ENCODE peak calls at places on chromosomes 6 and 20, in eight cellular contexts. S, P, M, X, H, L, T and J are unnamed samples.

GRCh38 chr6:4319992-4320683 is 184.8 kb upstream of the ECI2 start:
- DNase-seq in S (peak), P (no peak), M (peak), X (peak), H (no peak), L (peak), T (peak), J (no peak)

GRCh38 chr20:6811262-6811661 is 43.8 kb downstream of the BMP2 start:
- DNase-seq in S (peak), P (no peak), M (no peak), X (no peak), H (no peak), L (no peak), T (no peak), J (no peak)

GRCh38 chr20:44745560-44746366 is at the start of gene KCNK15:
- DNase-seq in S (peak), P (no peak), M (no peak), X (no peak), H (no peak), L (no peak), T (peak), J (no peak)

GRCh38 chr6:21506126-21506525 is 87.4 kb upstream of the SOX4 start:
- DNase-seq in S (no peak), P (no peak), M (no peak), X (no peak), H (no peak), L (no peak), T (no peak), J (no peak)

GRCh38 chr6:37576336-37576737 is 76.6 kb upstream of the CCDC167 start:
- DNase-seq in S (no peak), P (peak), M (no peak), X (peak), H (no peak), L (no peak), T (no peak), J (peak)

GRCh38 chr6:3229566-3230274 is 2.3 kb upstream of the TUBB2B start:
- DNase-seq in S (no peak), P (no peak), M (no peak), X (no peak), H (no peak), L (no peak), T (no peak), J (no peak)

GRCh38 chr6:701696-702479 is 8.9 kb upstream of the EXOC2 start:
- DNase-seq in S (no peak), P (no peak), M (no peak), X (no peak), H (no peak), L (no peak), T (no peak), J (no peak)

GRCh38 chr20:50285376-50286173 is 94.9 kb downstream of the CEBPB start:
- DNase-seq in S (peak), P (peak), M (no peak), X (peak), H (no peak), L (no peak), T (no peak), J (no peak)

GRCh38 chr20:46400253-46400652 is 6.2 kb downstream of the ELMO2 start:
- DNase-seq in S (peak), P (peak), M (peak), X (peak), H (no peak), L (no peak), T (peak), J (no peak)

GRCh38 chr6:9504191-9504590 is 910.7 kb downstream of the TFAP2A start:
- DNase-seq in S (no peak), P (no peak), M (no peak), X (no peak), H (no peak), L (no peak), T (no peak), J (no peak)

GRCh38 chr6:63556369-63556768 is 15.9 kb upstream of the LOC128125822 start:
- DNase-seq in S (no peak), P (no peak), M (no peak), X (no peak), H (no peak), L (no peak), T (no peak), J (no peak)

GRCh38 chr20:56458227-56458821 is 10.1 kb upstream of the RTF2 start:
- DNase-seq in S (no peak), P (no peak), M (no peak), X (no peak), H (no peak), L (no peak), T (no peak), J (no peak)

GRCh38 chr6:17987576-17988421 is at the start of gene KIF13A:
- DNase-seq in S (peak), P (no peak), M (peak), X (peak), H (peak), L (no peak), T (peak), J (no peak)

GRCh38 chr20:17808357-17808756 is 108.6 kb downstream of the BANF2 start:
- DNase-seq in S (peak), P (peak), M (no peak), X (no peak), H (peak), L (no peak), T (no peak), J (no peak)

GRCh38 chr6:97460394-97460793 is 177.4 kb upstream of the MMS22L start:
- DNase-seq in S (no peak), P (no peak), M (no peak), X (no peak), H (no peak), L (no peak), T (peak), J (no peak)

GRCh38 chr6:145953200-145953599 is 11.0 kb downstream of the SHPRH start:
- DNase-seq in S (no peak), P (no peak), M (no peak), X (peak), H (no peak), L (no peak), T (no peak), J (no peak)

GRCh38 chr6:109091314-109092009 is 3.2 kb downstream of the SESN1 start:
- DNase-seq in S (no peak), P (no peak), M (no peak), X (no peak), H (no peak), L (no peak), T (no peak), J (no peak)

GRCh38 chr6:50143011-50143719 is 93.4 kb upstream of the DEFB112 start:
- DNase-seq in S (no peak), P (no peak), M (peak), X (no peak), H (no peak), L (no peak), T (no peak), J (no peak)

GRCh38 chr20:43843096-43843964 is 71.3 kb upstream of the TOX2 start:
- DNase-seq in S (peak), P (peak), M (no peak), X (peak), H (no peak), L (no peak), T (no peak), J (peak)

GRCh38 chr20:13813910-13814309 is 29.1 kb downstream of the NDUFAF5 start:
- DNase-seq in S (no peak), P (no peak), M (no peak), X (no peak), H (no peak), L (no peak), T (no peak), J (no peak)

GRCh38 chr6:94071835-94072234 is 652.5 kb upstream of the EPHA7 start:
- DNase-seq in S (peak), P (no peak), M (no peak), X (no peak), H (no peak), L (no peak), T (no peak), J (no peak)

GRCh38 chr6:168666751-168667427 is 225.9 kb downstream of the SMOC2 start:
- DNase-seq in S (no peak), P (no peak), M (no peak), X (no peak), H (no peak), L (no peak), T (no peak), J (peak)

GRCh38 chr20:10076126-10077080 is 41.6 kb downstream of the ANKEF1 start:
- DNase-seq in S (peak), P (no peak), M (no peak), X (peak), H (no peak), L (peak), T (no peak), J (no peak)

GRCh38 chr20:37758332-37758731 is 64.5 kb downstream of the CTNNBL1 start:
- DNase-seq in S (no peak), P (no peak), M (no peak), X (no peak), H (no peak), L (no peak), T (no peak), J (no peak)

GRCh38 chr6:67560068-67560467 is 1075.0 kb upstream of the ADGRB3 start:
- DNase-seq in S (no peak), P (no peak), M (no peak), X (no peak), H (no peak), L (no peak), T (no peak), J (no peak)
- H3K4me3 ChIP-seq in S (no peak), P (no peak), M (no peak), X (no peak), H (no peak), L (no peak), T (no peak), J (no peak)

GRCh38 chr6:34194770-34195169 is 41.9 kb upstream of the HMGA1 start:
- DNase-seq in S (no peak), P (no peak), M (no peak), X (no peak), H (no peak), L (no peak), T (no peak), J (no peak)
- TF ChIP-seq CTCF in S (peak), P (no peak), M (peak), X (no peak), H (no peak), L (no peak), T (no peak), J (no peak)

DNA sequence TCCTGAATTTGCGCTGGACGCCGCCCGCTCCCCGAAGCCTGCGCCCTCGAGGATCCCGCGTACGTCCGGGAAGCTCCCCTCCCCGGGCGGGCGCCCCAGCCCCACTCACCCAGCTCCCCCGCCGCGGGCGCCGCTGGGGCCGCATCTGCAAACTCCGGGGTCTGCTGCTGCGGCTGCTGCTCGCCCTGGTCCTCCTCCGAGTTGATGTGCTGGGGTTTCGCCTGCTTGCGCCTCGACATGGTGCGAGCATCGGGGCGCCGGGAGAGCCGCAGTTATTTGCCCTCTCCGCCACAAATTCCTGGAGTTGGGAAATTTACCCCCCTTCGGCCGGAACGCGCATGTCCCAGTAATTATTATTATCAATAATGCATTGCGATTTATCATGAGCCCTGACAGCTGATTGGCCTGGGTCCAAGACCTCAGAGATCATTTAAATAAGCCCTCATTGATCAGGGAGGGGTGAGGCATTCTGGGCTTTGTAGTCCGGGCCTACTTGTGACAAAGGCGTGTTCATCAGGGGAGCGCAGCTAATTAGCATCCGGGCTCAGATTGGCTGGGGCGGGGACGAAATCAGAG is at the start of gene SALL4:
- DNase-seq in S (no peak), P (no peak), M (no peak), X (peak), H (no peak), L (no peak), T (no peak), J (no peak)
- H3K4me3 ChIP-seq in S (peak), P (peak), M (peak), X (peak), H (peak), L (no peak), T (peak), J (peak)

DNA sequence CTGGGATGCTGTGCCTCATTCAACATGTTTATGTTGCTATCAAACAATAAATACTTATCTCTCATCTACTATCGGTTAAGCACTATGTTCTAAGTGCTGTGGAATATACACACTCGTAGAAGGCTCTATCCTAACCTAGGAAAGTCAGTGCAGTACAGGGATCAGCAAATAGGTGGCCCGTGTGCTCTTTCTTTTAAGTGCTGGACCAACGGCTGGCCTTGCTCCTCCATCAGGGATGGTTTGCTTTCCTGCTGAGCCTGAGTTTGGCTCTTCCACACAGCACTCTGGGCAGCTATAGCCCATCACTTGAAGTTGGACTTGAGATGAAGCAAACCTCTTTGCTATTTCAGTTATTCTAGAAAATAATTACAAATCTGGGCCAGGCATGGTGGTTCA is 66.9 kb upstream of the KCNK16 start:
- DNase-seq in S (peak), P (no peak), M (no peak), X (no peak), H (no peak), L (no peak), T (no peak), J (no peak)
- TF ChIP-seq CTCF in S (peak), P (no peak), M (peak), X (peak), H (no peak), L (peak), T (no peak), J (peak)

DNA sequence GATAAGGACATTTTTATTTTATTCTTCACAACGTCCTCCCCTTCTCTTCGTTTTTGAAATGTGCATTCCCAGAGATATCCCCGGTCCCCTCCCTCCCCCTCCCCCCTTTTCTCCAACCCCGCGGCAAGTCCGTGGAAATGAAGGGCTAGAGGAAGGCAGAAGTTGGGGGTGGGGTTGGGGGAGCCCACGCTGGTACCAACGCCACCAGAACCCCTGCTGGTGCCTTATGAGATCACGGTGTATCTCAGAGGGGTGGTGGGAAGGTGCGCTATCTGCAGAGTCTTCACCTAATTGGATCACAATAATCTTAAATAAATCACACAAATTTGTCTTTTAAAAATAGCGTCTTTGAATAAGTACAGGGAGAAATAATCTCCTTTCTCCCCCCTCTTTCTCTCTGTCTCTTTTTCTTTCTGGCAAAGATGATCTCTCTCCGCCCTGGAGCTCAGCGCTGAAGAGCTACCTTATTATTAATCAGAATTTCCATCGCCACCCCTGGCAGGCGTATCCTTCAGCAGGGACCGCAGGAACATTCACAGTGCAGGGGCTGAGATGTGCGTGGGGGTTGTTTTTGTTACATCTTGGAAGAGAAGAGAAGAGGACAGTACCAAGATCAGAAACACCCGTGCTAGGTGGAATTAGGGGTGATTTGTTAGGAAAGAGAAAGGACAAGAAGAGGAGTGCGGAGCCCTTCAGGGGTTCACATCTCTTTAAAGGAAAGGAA is 924 bp downstream of the CLVS2 start:
- DNase-seq in S (no peak), P (no peak), M (no peak), X (no peak), H (no peak), L (no peak), T (no peak), J (no peak)
- H3K4me3 ChIP-seq in S (no peak), P (no peak), M (peak), X (peak), H (no peak), L (no peak), T (no peak), J (no peak)

DNA sequence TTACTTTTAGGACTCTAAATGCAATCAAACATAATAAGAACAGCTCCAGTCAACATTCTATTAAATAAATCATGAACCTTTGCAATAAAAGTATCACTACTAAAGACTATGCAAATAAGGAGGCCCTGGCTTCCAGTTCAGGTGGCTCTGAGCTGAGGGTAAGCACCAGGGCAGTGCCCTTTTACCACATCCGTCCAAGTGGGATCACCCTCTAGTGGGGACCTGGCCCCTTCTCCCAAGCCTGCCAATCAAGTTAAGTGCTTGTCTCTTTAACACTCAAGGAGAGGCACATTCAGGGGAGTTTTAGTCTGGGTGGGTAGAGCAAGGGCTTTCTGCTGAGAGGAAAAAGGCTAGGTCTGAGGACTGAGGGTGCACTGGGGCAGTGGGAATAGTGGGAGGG is 161.4 kb downstream of the TMEM200A start:
- DNase-seq in S (no peak), P (no peak), M (no peak), X (no peak), H (no peak), L (no peak), T (no peak), J (no peak)
- TF ChIP-seq CTCF in S (no peak), P (no peak), M (no peak), X (no peak), H (no peak), L (no peak), T (no peak), J (no peak)